ENCODE peak calls at places on chromosomes 2 and 18, in six cellular contexts. X is mesendoderm; E is upper lobe of right lung; K is colonic mucosa; H is CD4-positive, alpha-beta memory T cell; L is psoas muscle. C is an unnamed sample.

GRCh38 chr2:3282056-3282998 is 95.3 kb downstream of the EIPR1 start:
- DNase-seq in X (no peak), E (no peak), H (no peak), K (no peak), L (peak; percentile 70), C (peak; percentile 50)

GRCh38 chr2:172053486-172053885 is 31.8 kb upstream of the DLX1 start:
- DNase-seq in E (no peak), L (no peak), X (no peak), K (no peak), H (no peak), C (no peak)

GRCh38 chr2:75424936-75425619 is 135.7 kb downstream of the EVA1A start:
- DNase-seq in L (no peak), E (peak; percentile 62), H (no peak), K (no peak), X (peak; percentile 52), C (no peak)

GRCh38 chr2:172944794-172945510 is 130.7 kb upstream of the MAP3K20 start:
- DNase-seq in H (no peak), E (no peak), X (no peak), L (no peak), K (no peak), C (no peak)

GRCh38 chr2:157479081-157480027 is 35.5 kb upstream of the CYTIP start:
- DNase-seq in E (no peak), L (no peak), H (no peak), X (peak; percentile 13), K (no peak), C (no peak)

GRCh38 chr18:63505566-63506335 is 29.0 kb downstream of the SERPINB5 start:
- DNase-seq in X (peak; percentile 63), H (peak; percentile 4), L (no peak), K (peak; percentile 54), E (no peak), C (no peak)

GRCh38 chr18:13483316-13484270 is 242.8 kb downstream of the FAM210A start:
- DNase-seq in E (no peak), X (no peak), K (no peak), L (no peak), H (no peak), C (no peak)

GRCh38 chr2:47867205-47867604 is 39.1 kb downstream of the FBXO11 start:
- DNase-seq in E (no peak), X (no peak), H (no peak), L (no peak), K (no peak), C (no peak)

GRCh38 chr2:190615555-190616200 is 33.2 kb upstream of the NAB1 start:
- DNase-seq in H (no peak), X (peak; percentile 93), K (no peak), E (no peak), L (no peak), C (no peak)

GRCh38 chr18:9743200-9744016 is 35.3 kb downstream of the RAB31 start:
- DNase-seq in L (peak; percentile 50), K (no peak), X (peak; percentile 94), E (no peak), H (no peak), C (no peak)

DNA sequence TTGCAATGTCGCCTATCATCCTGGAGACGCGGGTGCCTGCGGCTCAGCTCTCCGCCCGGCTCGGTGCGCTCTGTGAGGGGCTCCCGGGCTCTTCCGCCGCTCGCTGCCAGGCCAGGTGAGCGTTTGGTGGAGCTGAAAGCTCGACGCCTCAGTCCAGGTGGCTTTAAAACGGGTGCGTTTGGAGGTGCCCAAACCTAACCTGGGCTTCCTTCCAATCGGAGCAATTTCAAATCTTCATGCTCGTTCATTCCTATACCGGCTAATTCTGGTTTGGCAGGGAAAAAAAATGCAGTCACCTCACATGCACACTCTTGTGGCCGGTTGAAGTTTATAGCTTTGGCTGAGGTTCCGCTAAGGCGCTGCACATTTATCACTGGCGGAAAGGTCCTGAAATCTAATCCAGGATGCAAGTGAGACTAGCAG is at the start of gene SLC16A14:
- DNase-seq in E (no peak), H (peak; percentile 28), L (no peak), X (peak; percentile 64), K (peak; percentile 80), C (peak; percentile 25)
- H3K4me3 ChIP-seq in E (peak within 1 kb of the TSS; percentile 50), H (peak within 1 kb of the TSS; percentile 23), L (peak within 1 kb of the TSS; percentile 69), X (peak within 1 kb of the TSS; percentile 33), K (peak within 1 kb of the TSS; percentile 65), C (peak within 1 kb of the TSS; percentile 55)

DNA sequence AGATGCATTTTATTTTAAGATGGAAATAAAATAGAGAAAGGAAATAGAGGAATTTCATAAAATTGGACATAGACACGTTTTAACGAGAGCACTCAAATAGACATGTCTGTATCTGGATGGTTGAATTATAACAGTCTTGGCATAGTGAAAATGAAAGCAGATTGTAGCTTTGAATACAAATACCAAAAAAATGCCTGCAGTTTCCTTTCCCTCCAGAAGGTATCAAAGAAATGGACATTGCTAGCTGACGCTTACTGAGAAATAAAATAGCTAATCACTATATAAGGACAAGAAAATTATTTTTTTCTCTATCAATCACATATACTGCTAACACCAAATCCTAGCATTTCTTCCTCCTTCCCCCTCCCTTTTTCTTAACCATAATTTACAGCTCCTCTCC is 11.4 kb upstream of the MAPRE2 start:
- DNase-seq in H (peak; percentile 47), E (no peak), K (no peak), L (no peak), X (no peak), C (no peak)
- H3K4me3 ChIP-seq in H (peak overlapping the region; percentile 25), E (peak overlapping the region; percentile 37), K (no peak overlapping the region), L (peak overlapping the region; percentile 48), X (no peak overlapping the region), C (peak overlapping the region; percentile 14)

GRCh38 chr2:64274399-64275173 is 130.4 kb upstream of the PELI1 start:
- DNase-seq in H (no peak), X (no peak), E (no peak), K (no peak), L (no peak), C (no peak)
- H3K4me3 ChIP-seq in H (no peak overlapping the region), X (no peak overlapping the region), E (peak overlapping the region; percentile 8), K (no peak overlapping the region), L (peak overlapping the region; percentile 13), C (no peak overlapping the region)

DNA sequence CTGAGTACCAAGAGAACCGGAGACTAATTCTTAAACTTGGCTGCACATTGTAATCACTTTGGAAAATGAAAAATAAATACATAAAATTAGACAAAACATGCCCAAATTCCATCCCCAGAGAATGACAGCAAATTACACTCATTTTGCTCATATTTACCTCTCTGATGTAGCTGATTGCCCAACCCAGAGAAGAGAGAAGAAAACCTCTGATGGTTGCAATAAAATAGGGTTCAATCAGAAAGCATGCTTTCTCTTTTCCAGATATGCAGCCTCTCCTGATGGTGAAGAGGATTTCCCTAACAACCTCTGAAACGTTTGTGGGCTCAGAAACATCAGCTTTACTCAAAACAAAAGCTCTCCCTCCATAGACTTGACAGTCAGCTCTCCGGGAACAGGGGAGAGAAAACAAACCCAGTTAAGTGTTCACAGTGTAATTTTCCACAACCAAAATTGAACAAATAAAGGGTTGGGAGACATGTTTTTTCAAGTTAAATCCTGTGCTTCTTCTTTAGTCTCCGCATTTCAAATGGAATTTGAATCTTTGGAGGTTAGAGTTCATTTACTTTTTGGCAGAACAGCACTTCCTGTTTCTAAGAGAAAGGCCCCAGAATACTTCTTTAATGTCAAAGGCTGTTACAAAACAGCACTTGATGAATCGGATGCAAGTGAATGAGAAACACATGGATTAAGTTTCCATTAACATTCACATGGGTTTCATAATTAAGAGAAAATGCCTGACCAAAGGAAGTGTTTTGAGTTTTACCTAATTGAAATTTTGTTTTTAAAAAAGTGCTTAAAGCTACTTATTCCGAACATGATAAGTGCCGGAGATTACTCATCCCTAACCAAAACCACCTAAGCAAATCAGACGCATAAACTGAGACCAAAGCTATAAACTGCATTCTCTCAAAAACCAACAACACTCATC is 570.1 kb upstream of the SYT4 start:
- DNase-seq in E (no peak), K (no peak), X (no peak), H (no peak), L (no peak), C (no peak)
- H3K4me3 ChIP-seq in E (no peak overlapping the region), K (no peak overlapping the region), X (no peak overlapping the region), H (no peak overlapping the region), L (no peak overlapping the region), C (no peak overlapping the region)

GRCh38 chr2:51218057-51218456 is 186.1 kb upstream of the NRXN1 start:
- DNase-seq in K (no peak), L (no peak), E (no peak), H (no peak), X (no peak), C (no peak)

GRCh38 chr2:51212374-51212773 is 180.4 kb upstream of the NRXN1 start:
- DNase-seq in X (no peak), K (no peak), E (no peak), H (no peak), L (no peak), C (no peak)

GRCh38 chr2:51219468-51219867 is 187.5 kb upstream of the NRXN1 start:
- DNase-seq in H (no peak), K (no peak), X (no peak), E (no peak), L (no peak), C (no peak)

GRCh38 chr2:51213826-51214225 is 181.9 kb upstream of the NRXN1 start:
- DNase-seq in H (no peak), K (no peak), L (no peak), X (no peak), E (no peak), C (no peak)
- H3K4me3 ChIP-seq in H (no peak overlapping the region), K (no peak overlapping the region), L (no peak overlapping the region), X (no peak overlapping the region), E (no peak overlapping the region), C (no peak overlapping the region)

DNA sequence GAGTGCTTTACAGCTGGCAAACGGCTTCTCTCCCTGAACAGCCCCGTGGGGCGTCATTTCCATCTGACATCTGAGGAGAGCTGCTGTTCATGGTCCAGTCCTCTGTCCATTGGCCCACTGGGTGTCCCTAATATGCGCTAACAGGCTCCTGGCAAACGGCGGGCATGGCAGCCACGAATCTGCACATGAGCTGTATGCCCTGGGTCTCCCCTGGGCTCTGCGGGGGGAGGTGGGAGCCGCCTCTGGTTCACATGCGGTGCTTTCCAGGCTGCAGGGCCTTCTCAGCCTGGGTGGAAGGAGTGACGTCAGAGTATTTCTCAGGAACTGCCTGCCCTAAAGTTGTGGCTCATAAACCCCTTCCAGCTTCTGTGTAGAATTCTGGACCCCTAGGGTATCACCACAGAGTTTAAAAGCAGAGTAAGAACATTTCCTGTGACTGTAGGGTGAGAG is 73.2 kb downstream of the LRRFIP1 start:
- DNase-seq in X (no peak), H (peak; percentile 63), L (peak; percentile 86), K (peak; percentile 47), E (peak; percentile 67), C (no peak)
- H3K4me3 ChIP-seq in X (no peak overlapping the region), H (no peak overlapping the region), L (peak overlapping the region; percentile 28), K (no peak overlapping the region), E (peak overlapping the region; percentile 6), C (no peak overlapping the region)

DNA sequence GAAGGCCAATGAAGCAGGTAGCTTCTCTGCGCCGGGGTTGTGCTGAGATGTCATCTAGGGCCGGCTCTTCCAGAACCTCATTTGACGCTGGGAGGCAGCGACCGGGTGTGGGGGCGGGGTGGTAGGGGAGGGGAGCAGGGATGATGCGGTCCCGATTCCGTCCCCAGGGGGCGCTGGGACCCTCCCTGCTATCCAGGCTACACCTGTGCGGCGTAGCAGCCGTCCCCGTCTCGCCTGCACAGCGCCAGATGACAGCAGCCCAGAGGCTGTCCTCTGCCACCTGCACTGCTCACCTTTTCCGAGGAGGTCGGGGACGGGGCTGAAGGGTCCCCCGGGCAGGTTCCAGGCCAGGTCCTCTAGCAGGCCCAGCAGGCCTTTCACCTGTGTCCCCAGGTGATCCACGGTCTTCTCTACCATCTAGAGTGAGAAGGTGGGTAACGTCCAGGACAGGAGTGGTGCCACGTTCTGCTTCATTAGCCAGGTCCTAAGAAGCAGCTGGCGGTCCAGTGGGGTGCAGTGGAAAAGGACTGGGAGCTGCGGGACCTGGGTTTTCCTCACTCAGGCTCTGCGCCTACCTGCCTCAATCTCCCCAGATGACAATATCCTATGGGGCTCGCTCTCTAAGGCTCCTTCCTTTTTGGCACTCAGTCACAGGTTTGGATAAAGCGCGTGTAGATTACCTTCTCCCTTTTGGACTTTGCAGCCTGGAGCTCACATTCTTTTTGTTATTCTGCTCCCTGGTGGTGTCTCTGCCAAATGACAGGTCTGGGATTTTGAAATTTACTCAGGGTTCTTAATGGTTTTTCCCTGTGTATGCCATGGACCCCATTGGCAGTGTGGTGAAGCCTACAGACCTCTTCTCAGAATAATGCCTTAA is 56.0 kb upstream of the RAB6C start:
- DNase-seq in X (peak; percentile 77), H (peak; percentile 6), L (no peak), K (no peak), E (no peak), C (peak; percentile 52)
- H3K4me3 ChIP-seq in X (no peak overlapping the region), H (no peak overlapping the region), L (no peak overlapping the region), K (no peak overlapping the region), E (no peak overlapping the region), C (no peak overlapping the region)

C was measured in pancreas.